ENCODE peak calls at places on chromosomes 2 and 18, in ten cellular contexts. I, Y, O, M, E, G, D, K, Q and N are unnamed samples.

GRCh38 chr2:15415748-15416147 is 145.4 kb downstream of the NBAS start:
- ATAC-seq in I (no peak), Y (no peak), O (no peak), M (no peak), E (no peak), G (peak; percentile 68), D (no peak), K (no peak), Q (no peak), N (no peak)

GRCh38 chr2:109710505-109711229 is 83.4 kb upstream of the RGPD5 start:
- ATAC-seq in I (no peak), Y (no peak), O (no peak), M (no peak), E (no peak), G (no peak), D (peak; percentile 53), K (no peak), Q (no peak), N (no peak)

GRCh38 chr2:127681976-127682857 is 6.9 kb upstream of the LIMS2 start:
- ATAC-seq in I (no peak), Y (no peak), O (no peak), M (no peak), E (no peak), G (no peak), D (no peak), K (no peak), Q (no peak), N (no peak)

GRCh38 chr2:61252031-61252430 is 90.0 kb downstream of the C2orf74 start:
- ATAC-seq in I (no peak), Y (no peak), O (no peak), M (no peak), E (no peak), G (no peak), D (no peak), K (no peak), Q (no peak), N (no peak)

GRCh38 chr18:48228301-48228715 is 180.9 kb downstream of the ZBTB7C start:
- ATAC-seq in I (no peak), Y (peak; percentile 93), O (no peak), M (no peak), E (no peak), G (no peak), D (peak; percentile 91), K (peak; percentile 71), Q (peak; percentile 78), N (peak; percentile 85)

GRCh38 chr2:126748188-126748760 is 92.3 kb downstream of the GYPC start:
- ATAC-seq in I (no peak), Y (no peak), O (no peak), M (no peak), E (no peak), G (no peak), D (no peak), K (no peak), Q (no peak), N (no peak)

GRCh38 chr2:162244559-162245031 is 1.4 kb upstream of the FAP start:
- ATAC-seq in I (no peak), Y (peak; percentile 90), O (no peak), M (no peak), E (no peak), G (no peak), D (peak; percentile 79), K (peak; percentile 94), Q (peak; percentile 94), N (peak; percentile 88)

GRCh38 chr2:113692698-113693428 is 63.6 kb downstream of the SLC35F5 start:
- ATAC-seq in I (peak; percentile 77), Y (no peak), O (peak; percentile 89), M (peak; percentile 72), E (peak; percentile 90), G (peak; percentile 90), D (no peak), K (no peak), Q (no peak), N (no peak)

GRCh38 chr2:20103514-20103913 is 52.1 kb upstream of the LAPTM4A start:
- ATAC-seq in I (no peak), Y (no peak), O (no peak), M (no peak), E (no peak), G (no peak), D (no peak), K (no peak), Q (peak; percentile 11), N (no peak)